ENCODE peak calls at places on chromosomes 13 and 19, in ten cellular contexts. One of them, this sample, is unnamed.
A peak's percentile ranks its signal among the peaks of the same experiment; 100 is the strongest.

GRCh38 chr13:78610381-78610883 is 7.1 kb upstream of the POU4F1 start:
- DNase-seq in posterior cingulate gyrus: no peak
- DNase-seq in activated CD4-positive, alpha-beta T cell treated with anti-CD3 and anti-CD28 coated beads, Interleukin-2, amount 10 ng/mL, durations not matched to agents 7 days and 5 days: no peak
- DNase-seq in LNCaP clone FGC: peak; percentile 19
- DNase-seq in T-helper 1 cell: no peak
- DNase-seq in anterior cingulate cortex: no peak
- DNase-seq in aorta: no peak
- DNase-seq in EL: no peak
- DNase-seq in activated CD8-positive, alpha-beta memory T cell treated with anti-CD3 and anti-CD28 coated beads for 1 hour: no peak
- DNase-seq in heart right ventricle: no peak
- DNase-seq in this sample: no peak

GRCh38 chr13:85597790-85598500 is 201.3 kb downstream of the SLITRK6 start:
- DNase-seq in T-helper 1 cell: no peak
- DNase-seq in aorta: no peak
- DNase-seq in LNCaP clone FGC: no peak
- DNase-seq in anterior cingulate cortex: no peak
- DNase-seq in activated CD8-positive, alpha-beta memory T cell treated with anti-CD3 and anti-CD28 coated beads for 1 hour: no peak
- DNase-seq in posterior cingulate gyrus: no peak
- DNase-seq in activated CD4-positive, alpha-beta T cell treated with anti-CD3 and anti-CD28 coated beads, Interleukin-2, amount 10 ng/mL, durations not matched to agents 7 days and 5 days: no peak
- DNase-seq in EL: no peak
- DNase-seq in heart right ventricle: no peak
- DNase-seq in this sample: no peak

GRCh38 chr19:46674416-46675178 is 13.6 kb upstream of the DACT3 start:
- DNase-seq in activated CD4-positive, alpha-beta T cell treated with anti-CD3 and anti-CD28 coated beads, Interleukin-2, amount 10 ng/mL, durations not matched to agents 7 days and 5 days: no peak
- DNase-seq in aorta: no peak
- DNase-seq in posterior cingulate gyrus: no peak
- DNase-seq in activated CD8-positive, alpha-beta memory T cell treated with anti-CD3 and anti-CD28 coated beads for 1 hour: no peak
- DNase-seq in T-helper 1 cell: no peak
- DNase-seq in anterior cingulate cortex: peak; percentile 7
- DNase-seq in EL: peak; percentile 22
- DNase-seq in heart right ventricle: no peak
- DNase-seq in LNCaP clone FGC: no peak
- DNase-seq in this sample: no peak

GRCh38 chr13:21538280-21538679 is 65.7 kb downstream of the MICU2 start:
- DNase-seq in anterior cingulate cortex: no peak
- DNase-seq in aorta: no peak
- DNase-seq in activated CD8-positive, alpha-beta memory T cell treated with anti-CD3 and anti-CD28 coated beads for 1 hour: no peak
- DNase-seq in T-helper 1 cell: no peak
- DNase-seq in posterior cingulate gyrus: no peak
- DNase-seq in LNCaP clone FGC: no peak
- DNase-seq in EL: no peak
- DNase-seq in heart right ventricle: no peak
- DNase-seq in activated CD4-positive, alpha-beta T cell treated with anti-CD3 and anti-CD28 coated beads, Interleukin-2, amount 10 ng/mL, durations not matched to agents 7 days and 5 days: no peak
- DNase-seq in this sample: no peak

GRCh38 chr19:5580116-5580515 is 12.4 kb upstream of the TINCR start:
- DNase-seq in T-helper 1 cell: no peak
- DNase-seq in posterior cingulate gyrus: no peak
- DNase-seq in aorta: no peak
- DNase-seq in anterior cingulate cortex: no peak
- DNase-seq in LNCaP clone FGC: no peak
- DNase-seq in heart right ventricle: no peak
- DNase-seq in activated CD4-positive, alpha-beta T cell treated with anti-CD3 and anti-CD28 coated beads, Interleukin-2, amount 10 ng/mL, durations not matched to agents 7 days and 5 days: no peak
- DNase-seq in EL: no peak
- DNase-seq in activated CD8-positive, alpha-beta memory T cell treated with anti-CD3 and anti-CD28 coated beads for 1 hour: no peak
- DNase-seq in this sample: no peak

GRCh38 chr13:102701331-102701730 is 6.5 kb upstream of the METTL21C start:
- DNase-seq in activated CD8-positive, alpha-beta memory T cell treated with anti-CD3 and anti-CD28 coated beads for 1 hour: no peak
- DNase-seq in aorta: no peak
- DNase-seq in activated CD4-positive, alpha-beta T cell treated with anti-CD3 and anti-CD28 coated beads, Interleukin-2, amount 10 ng/mL, durations not matched to agents 7 days and 5 days: no peak
- DNase-seq in posterior cingulate gyrus: no peak
- DNase-seq in LNCaP clone FGC: no peak
- DNase-seq in EL: no peak
- DNase-seq in T-helper 1 cell: no peak
- DNase-seq in heart right ventricle: no peak
- DNase-seq in anterior cingulate cortex: no peak
- DNase-seq in this sample: no peak

GRCh38 chr13:98749501-98749900 is 3.0 kb downstream of the SLC15A1 start:
- DNase-seq in activated CD8-positive, alpha-beta memory T cell treated with anti-CD3 and anti-CD28 coated beads for 1 hour: no peak
- DNase-seq in anterior cingulate cortex: no peak
- DNase-seq in aorta: no peak
- DNase-seq in LNCaP clone FGC: no peak
- DNase-seq in activated CD4-positive, alpha-beta T cell treated with anti-CD3 and anti-CD28 coated beads, Interleukin-2, amount 10 ng/mL, durations not matched to agents 7 days and 5 days: no peak
- DNase-seq in T-helper 1 cell: no peak
- DNase-seq in EL: peak; percentile 51
- DNase-seq in posterior cingulate gyrus: no peak
- DNase-seq in heart right ventricle: no peak
- DNase-seq in this sample: no peak

GRCh38 chr13:113298001-113298945 is 1.2 kb downstream of the LAMP1 start:
- DNase-seq in heart right ventricle: no peak
- DNase-seq in activated CD8-positive, alpha-beta memory T cell treated with anti-CD3 and anti-CD28 coated beads for 1 hour: no peak
- DNase-seq in posterior cingulate gyrus: no peak
- DNase-seq in T-helper 1 cell: no peak
- DNase-seq in EL: no peak
- DNase-seq in LNCaP clone FGC: no peak
- DNase-seq in anterior cingulate cortex: no peak
- DNase-seq in aorta: no peak
- DNase-seq in activated CD4-positive, alpha-beta T cell treated with anti-CD3 and anti-CD28 coated beads, Interleukin-2, amount 10 ng/mL, durations not matched to agents 7 days and 5 days: no peak
- DNase-seq in this sample: no peak

GRCh38 chr19:4007021-4007835 is at the start of gene PIAS4:
- DNase-seq in heart right ventricle: peak; percentile 97
- DNase-seq in T-helper 1 cell: peak; percentile 93
- DNase-seq in posterior cingulate gyrus: peak; percentile 92
- DNase-seq in aorta: peak; percentile 97
- DNase-seq in EL: peak; percentile 96
- DNase-seq in LNCaP clone FGC: peak; percentile 65
- DNase-seq in activated CD4-positive, alpha-beta T cell treated with anti-CD3 and anti-CD28 coated beads, Interleukin-2, amount 10 ng/mL, durations not matched to agents 7 days and 5 days: peak; percentile 93
- DNase-seq in activated CD8-positive, alpha-beta memory T cell treated with anti-CD3 and anti-CD28 coated beads for 1 hour: peak; percentile 91
- DNase-seq in anterior cingulate cortex: peak; percentile 92
- DNase-seq in this sample: peak; percentile 96

GRCh38 chr13:103371271-103371670 is 305.1 kb upstream of the SLC10A2 start:
- DNase-seq in posterior cingulate gyrus: no peak
- DNase-seq in anterior cingulate cortex: no peak
- DNase-seq in LNCaP clone FGC: no peak
- DNase-seq in EL: no peak
- DNase-seq in activated CD8-positive, alpha-beta memory T cell treated with anti-CD3 and anti-CD28 coated beads for 1 hour: no peak
- DNase-seq in heart right ventricle: no peak
- DNase-seq in activated CD4-positive, alpha-beta T cell treated with anti-CD3 and anti-CD28 coated beads, Interleukin-2, amount 10 ng/mL, durations not matched to agents 7 days and 5 days: no peak
- DNase-seq in aorta: no peak
- DNase-seq in T-helper 1 cell: no peak
- DNase-seq in this sample: no peak

GRCh38 chr13:73168993-73169401 is 110.2 kb downstream of the KLF5 start:
- DNase-seq in posterior cingulate gyrus: no peak
- DNase-seq in T-helper 1 cell: no peak
- DNase-seq in LNCaP clone FGC: no peak
- DNase-seq in heart right ventricle: no peak
- DNase-seq in EL: peak; percentile 59
- DNase-seq in activated CD8-positive, alpha-beta memory T cell treated with anti-CD3 and anti-CD28 coated beads for 1 hour: no peak
- DNase-seq in activated CD4-positive, alpha-beta T cell treated with anti-CD3 and anti-CD28 coated beads, Interleukin-2, amount 10 ng/mL, durations not matched to agents 7 days and 5 days: no peak
- DNase-seq in aorta: no peak
- DNase-seq in anterior cingulate cortex: no peak
- DNase-seq in this sample: no peak

GRCh38 chr13:33206425-33206824 is 79.1 kb downstream of the STARD13 start:
- DNase-seq in posterior cingulate gyrus: no peak
- DNase-seq in heart right ventricle: no peak
- DNase-seq in activated CD8-positive, alpha-beta memory T cell treated with anti-CD3 and anti-CD28 coated beads for 1 hour: no peak
- DNase-seq in EL: no peak
- DNase-seq in T-helper 1 cell: no peak
- DNase-seq in activated CD4-positive, alpha-beta T cell treated with anti-CD3 and anti-CD28 coated beads, Interleukin-2, amount 10 ng/mL, durations not matched to agents 7 days and 5 days: no peak
- DNase-seq in LNCaP clone FGC: no peak
- DNase-seq in anterior cingulate cortex: no peak
- DNase-seq in aorta: no peak
- DNase-seq in this sample: no peak

GRCh38 chr13:106917673-106918652 is 350.0 kb upstream of the ARGLU1 start:
- DNase-seq in posterior cingulate gyrus: peak; percentile 82
- DNase-seq in T-helper 1 cell: peak; percentile 11
- DNase-seq in activated CD8-positive, alpha-beta memory T cell treated with anti-CD3 and anti-CD28 coated beads for 1 hour: peak; percentile 44
- DNase-seq in activated CD4-positive, alpha-beta T cell treated with anti-CD3 and anti-CD28 coated beads, Interleukin-2, amount 10 ng/mL, durations not matched to agents 7 days and 5 days: peak; percentile 62
- DNase-seq in heart right ventricle: peak; percentile 82
- DNase-seq in LNCaP clone FGC: peak; percentile 19
- DNase-seq in EL: peak; percentile 64
- DNase-seq in aorta: peak; percentile 80
- DNase-seq in anterior cingulate cortex: peak; percentile 63
- DNase-seq in this sample: peak; percentile 75

GRCh38 chr19:1269478-1270167 is 491 bp downstream of the CIRBP start:
- DNase-seq in aorta: peak; percentile 94
- DNase-seq in anterior cingulate cortex: peak; percentile 84
- DNase-seq in posterior cingulate gyrus: peak; percentile 75
- DNase-seq in activated CD4-positive, alpha-beta T cell treated with anti-CD3 and anti-CD28 coated beads, Interleukin-2, amount 10 ng/mL, durations not matched to agents 7 days and 5 days: peak; percentile 87
- DNase-seq in EL: peak; percentile 86
- DNase-seq in T-helper 1 cell: peak; percentile 81
- DNase-seq in LNCaP clone FGC: peak; percentile 87
- DNase-seq in activated CD8-positive, alpha-beta memory T cell treated with anti-CD3 and anti-CD28 coated beads for 1 hour: peak; percentile 80
- DNase-seq in heart right ventricle: peak; percentile 89
- DNase-seq in this sample: peak; percentile 89